ENCODE peak calls at places on chromosome 5, in nine cellular contexts. One of them, this sample, is unnamed.

GRCh38 chr5:154157483-154158378 is 32.8 kb upstream of the GALNT10 start:
- DNase-seq in NCI-H460: no peak
- DNase-seq in pancreas: no peak
- DNase-seq in BE2C: no peak
- DNase-seq in HTR-8/SVneo: no peak
- DNase-seq in CD4-positive, CD25-positive, alpha-beta regulatory T cell: no peak
- DNase-seq in activated T-cell treated with anti-CD3 and anti-CD28 coated beads for 48 hours: no peak
- DNase-seq in activated naive CD8-positive, alpha-beta T cell treated with anti-CD3 and anti-CD28 coated beads, Interleukin-2, amount 50 U/mL, for 24 hours: peak; percentile 8
- DNase-seq in AG04449: no peak
- DNase-seq in this sample: no peak

GRCh38 chr5:167573274-167574127 is 717.9 kb upstream of the WWC1 start:
- DNase-seq in CD4-positive, CD25-positive, alpha-beta regulatory T cell: no peak
- DNase-seq in AG04449: no peak
- DNase-seq in BE2C: no peak
- DNase-seq in pancreas: peak; percentile 23
- DNase-seq in activated T-cell treated with anti-CD3 and anti-CD28 coated beads for 48 hours: no peak
- DNase-seq in HTR-8/SVneo: peak; percentile 41
- DNase-seq in NCI-H460: no peak
- DNase-seq in activated naive CD8-positive, alpha-beta T cell treated with anti-CD3 and anti-CD28 coated beads, Interleukin-2, amount 50 U/mL, for 24 hours: no peak
- DNase-seq in this sample: peak; percentile 65

GRCh38 chr5:175649967-175650366 is 7.9 kb upstream of the HRH2 start:
- DNase-seq in pancreas: no peak
- DNase-seq in AG04449: no peak
- DNase-seq in BE2C: no peak
- DNase-seq in CD4-positive, CD25-positive, alpha-beta regulatory T cell: no peak
- DNase-seq in activated T-cell treated with anti-CD3 and anti-CD28 coated beads for 48 hours: no peak
- DNase-seq in activated naive CD8-positive, alpha-beta T cell treated with anti-CD3 and anti-CD28 coated beads, Interleukin-2, amount 50 U/mL, for 24 hours: no peak
- DNase-seq in HTR-8/SVneo: no peak
- DNase-seq in NCI-H460: no peak
- DNase-seq in this sample: no peak

GRCh38 chr5:33781286-33781685 is 110.5 kb downstream of the ADAMTS12 start:
- DNase-seq in activated T-cell treated with anti-CD3 and anti-CD28 coated beads for 48 hours: no peak
- DNase-seq in CD4-positive, CD25-positive, alpha-beta regulatory T cell: no peak
- DNase-seq in activated naive CD8-positive, alpha-beta T cell treated with anti-CD3 and anti-CD28 coated beads, Interleukin-2, amount 50 U/mL, for 24 hours: no peak
- DNase-seq in pancreas: no peak
- DNase-seq in AG04449: no peak
- DNase-seq in HTR-8/SVneo: no peak
- DNase-seq in BE2C: no peak
- DNase-seq in NCI-H460: no peak
- DNase-seq in this sample: peak; percentile 83

GRCh38 chr5:96455789-96456188 is 22.7 kb upstream of the PCSK1 start:
- DNase-seq in HTR-8/SVneo: no peak
- DNase-seq in activated T-cell treated with anti-CD3 and anti-CD28 coated beads for 48 hours: no peak
- DNase-seq in pancreas: no peak
- DNase-seq in activated naive CD8-positive, alpha-beta T cell treated with anti-CD3 and anti-CD28 coated beads, Interleukin-2, amount 50 U/mL, for 24 hours: no peak
- DNase-seq in NCI-H460: no peak
- DNase-seq in BE2C: no peak
- DNase-seq in CD4-positive, CD25-positive, alpha-beta regulatory T cell: no peak
- DNase-seq in AG04449: no peak
- DNase-seq in this sample: no peak

GRCh38 chr5:146426853-146427618 is 20.1 kb upstream of the TCERG1 start:
- DNase-seq in NCI-H460: peak; percentile 44
- DNase-seq in AG04449: no peak
- DNase-seq in pancreas: no peak
- DNase-seq in BE2C: no peak
- DNase-seq in activated naive CD8-positive, alpha-beta T cell treated with anti-CD3 and anti-CD28 coated beads, Interleukin-2, amount 50 U/mL, for 24 hours: no peak
- DNase-seq in HTR-8/SVneo: peak; percentile 54
- DNase-seq in CD4-positive, CD25-positive, alpha-beta regulatory T cell: peak; percentile 35
- DNase-seq in activated T-cell treated with anti-CD3 and anti-CD28 coated beads for 48 hours: no peak
- DNase-seq in this sample: peak; percentile 41

GRCh38 chr5:107840161-107840560 is 169.4 kb upstream of the EFNA5 start:
- DNase-seq in NCI-H460: no peak
- DNase-seq in pancreas: no peak
- DNase-seq in AG04449: no peak
- DNase-seq in activated naive CD8-positive, alpha-beta T cell treated with anti-CD3 and anti-CD28 coated beads, Interleukin-2, amount 50 U/mL, for 24 hours: no peak
- DNase-seq in CD4-positive, CD25-positive, alpha-beta regulatory T cell: no peak
- DNase-seq in activated T-cell treated with anti-CD3 and anti-CD28 coated beads for 48 hours: no peak
- DNase-seq in BE2C: peak; percentile 28
- DNase-seq in HTR-8/SVneo: no peak
- DNase-seq in this sample: no peak

GRCh38 chr5:37086466-37087178 is 162.6 kb downstream of the CPLANE1 start:
- DNase-seq in activated naive CD8-positive, alpha-beta T cell treated with anti-CD3 and anti-CD28 coated beads, Interleukin-2, amount 50 U/mL, for 24 hours: no peak
- DNase-seq in HTR-8/SVneo: no peak
- DNase-seq in activated T-cell treated with anti-CD3 and anti-CD28 coated beads for 48 hours: no peak
- DNase-seq in BE2C: no peak
- DNase-seq in AG04449: peak; percentile 5
- DNase-seq in CD4-positive, CD25-positive, alpha-beta regulatory T cell: no peak
- DNase-seq in NCI-H460: no peak
- DNase-seq in pancreas: no peak
- DNase-seq in this sample: peak; percentile 94

GRCh38 chr5:17216974-17217325 is 481 bp upstream of the BASP1 start:
- DNase-seq in NCI-H460: no peak
- DNase-seq in CD4-positive, CD25-positive, alpha-beta regulatory T cell: no peak
- DNase-seq in activated naive CD8-positive, alpha-beta T cell treated with anti-CD3 and anti-CD28 coated beads, Interleukin-2, amount 50 U/mL, for 24 hours: no peak
- DNase-seq in activated T-cell treated with anti-CD3 and anti-CD28 coated beads for 48 hours: no peak
- DNase-seq in pancreas: no peak
- DNase-seq in HTR-8/SVneo: peak; percentile 78
- DNase-seq in AG04449: no peak
- DNase-seq in BE2C: peak; percentile 71
- DNase-seq in this sample: peak; percentile 67

GRCh38 chr5:177496111-177497010 is 1.0 kb downstream of the PDLIM7 start:
- DNase-seq in CD4-positive, CD25-positive, alpha-beta regulatory T cell: no peak
- DNase-seq in NCI-H460: no peak
- DNase-seq in activated naive CD8-positive, alpha-beta T cell treated with anti-CD3 and anti-CD28 coated beads, Interleukin-2, amount 50 U/mL, for 24 hours: peak; percentile 50
- DNase-seq in HTR-8/SVneo: peak; percentile 90
- DNase-seq in AG04449: peak; percentile 67
- DNase-seq in BE2C: peak; percentile 91
- DNase-seq in pancreas: no peak
- DNase-seq in activated T-cell treated with anti-CD3 and anti-CD28 coated beads for 48 hours: no peak
- DNase-seq in this sample: peak; percentile 96

GRCh38 chr5:145797336-145797735 is 37.8 kb downstream of the PRELID2 start:
- DNase-seq in NCI-H460: no peak
- DNase-seq in pancreas: no peak
- DNase-seq in BE2C: no peak
- DNase-seq in activated naive CD8-positive, alpha-beta T cell treated with anti-CD3 and anti-CD28 coated beads, Interleukin-2, amount 50 U/mL, for 24 hours: no peak
- DNase-seq in HTR-8/SVneo: no peak
- DNase-seq in activated T-cell treated with anti-CD3 and anti-CD28 coated beads for 48 hours: no peak
- DNase-seq in CD4-positive, CD25-positive, alpha-beta regulatory T cell: peak; percentile 2
- DNase-seq in AG04449: no peak
- DNase-seq in this sample: peak; percentile 66

GRCh38 chr5:154520861-154521453 is 42.9 kb upstream of the HAND1 start:
- DNase-seq in BE2C: peak; percentile 26
- DNase-seq in NCI-H460: peak; percentile 16
- DNase-seq in activated naive CD8-positive, alpha-beta T cell treated with anti-CD3 and anti-CD28 coated beads, Interleukin-2, amount 50 U/mL, for 24 hours: peak; percentile 13
- DNase-seq in HTR-8/SVneo: peak; percentile 67
- DNase-seq in AG04449: no peak
- DNase-seq in activated T-cell treated with anti-CD3 and anti-CD28 coated beads for 48 hours: no peak
- DNase-seq in CD4-positive, CD25-positive, alpha-beta regulatory T cell: no peak
- DNase-seq in pancreas: peak; percentile 27
- DNase-seq in this sample: peak; percentile 10

GRCh38 chr5:17401509-17402290 is 96.3 kb upstream of the TAF11L2 start:
- DNase-seq in NCI-H460: no peak
- DNase-seq in CD4-positive, CD25-positive, alpha-beta regulatory T cell: no peak
- DNase-seq in HTR-8/SVneo: no peak
- DNase-seq in activated naive CD8-positive, alpha-beta T cell treated with anti-CD3 and anti-CD28 coated beads, Interleukin-2, amount 50 U/mL, for 24 hours: no peak
- DNase-seq in pancreas: no peak
- DNase-seq in BE2C: no peak
- DNase-seq in activated T-cell treated with anti-CD3 and anti-CD28 coated beads for 48 hours: no peak
- DNase-seq in AG04449: no peak
- DNase-seq in this sample: no peak

GRCh38 chr5:142857405-142857804 is 87.2 kb downstream of the ARHGAP26 start:
- DNase-seq in pancreas: no peak
- DNase-seq in CD4-positive, CD25-positive, alpha-beta regulatory T cell: no peak
- DNase-seq in activated naive CD8-positive, alpha-beta T cell treated with anti-CD3 and anti-CD28 coated beads, Interleukin-2, amount 50 U/mL, for 24 hours: no peak
- DNase-seq in NCI-H460: no peak
- DNase-seq in activated T-cell treated with anti-CD3 and anti-CD28 coated beads for 48 hours: no peak
- DNase-seq in HTR-8/SVneo: no peak
- DNase-seq in BE2C: no peak
- DNase-seq in AG04449: no peak
- DNase-seq in this sample: no peak

GRCh38 chr5:115758356-115758755 is 58.1 kb downstream of the CDO1 start:
- DNase-seq in activated naive CD8-positive, alpha-beta T cell treated with anti-CD3 and anti-CD28 coated beads, Interleukin-2, amount 50 U/mL, for 24 hours: no peak
- DNase-seq in pancreas: no peak
- DNase-seq in BE2C: no peak
- DNase-seq in HTR-8/SVneo: no peak
- DNase-seq in AG04449: no peak
- DNase-seq in activated T-cell treated with anti-CD3 and anti-CD28 coated beads for 48 hours: no peak
- DNase-seq in CD4-positive, CD25-positive, alpha-beta regulatory T cell: no peak
- DNase-seq in NCI-H460: no peak
- DNase-seq in this sample: peak; percentile 5

GRCh38 chr5:88690619-88691560 is 192.1 kb downstream of the MEF2C start:
- DNase-seq in CD4-positive, CD25-positive, alpha-beta regulatory T cell: peak; percentile 71
- DNase-seq in NCI-H460: peak; percentile 53
- DNase-seq in pancreas: peak; percentile 65
- DNase-seq in BE2C: peak; percentile 59
- DNase-seq in activated naive CD8-positive, alpha-beta T cell treated with anti-CD3 and anti-CD28 coated beads, Interleukin-2, amount 50 U/mL, for 24 hours: peak; percentile 70
- DNase-seq in activated T-cell treated with anti-CD3 and anti-CD28 coated beads for 48 hours: peak; percentile 56
- DNase-seq in HTR-8/SVneo: peak; percentile 54
- DNase-seq in AG04449: no peak
- DNase-seq in this sample: peak; percentile 52

This sample was measured in iris pigment epithelial cell.